ENCODE peak calls at places on chromosomes 13 and 19, in eight cellular contexts. O is AG04449; L is A673; H is sigmoid colon; J is activated CD4-positive, alpha-beta T cell treated with anti-CD3 and anti-CD28 coated beads, Interleukin-2, amount 10 ng/mL, durations not matched to agents 7 days and 5 days; V is Kasumi-1; C is stomach; B is HS-27A. N is an unnamed sample.

GRCh38 chr13:20303636-20304035 is 71.5 kb upstream of the GJB6 start:
- DNase-seq in H (no peak), V (no peak), L (no peak), B (no peak), J (no peak), C (no peak), O (peak; percentile 2), N (no peak)

GRCh38 chr19:12208221-12208620 is 45.3 kb downstream of the ZNF136 start:
- DNase-seq in O (no peak), C (no peak), L (no peak), H (no peak), B (no peak), V (no peak), J (no peak), N (no peak)

GRCh38 chr13:101838305-101838835 is 385.9 kb downstream of the ITGBL1 start:
- DNase-seq in B (peak; percentile 4), L (no peak), C (no peak), J (no peak), V (no peak), O (peak; percentile 9), H (no peak), N (no peak)

GRCh38 chr19:1037553-1038115 is 2.3 kb upstream of the ABCA7 start:
- DNase-seq in H (no peak), V (no peak), B (no peak), L (no peak), J (no peak), O (no peak), C (no peak), N (no peak)

GRCh38 chr13:23579886-23580706 is 9.9 kb downstream of the TNFRSF19 start:
- DNase-seq in H (no peak), B (no peak), J (no peak), O (no peak), V (no peak), C (no peak), L (no peak), N (no peak)

GRCh38 chr19:14056741-14057356 is 5.0 kb downstream of the PALM3 start:
- DNase-seq in H (no peak), C (no peak), L (no peak), B (no peak), O (no peak), J (no peak), V (no peak), N (no peak)

GRCh38 chr13:44967656-44968451 is 21.4 kb downstream of the NUFIP1 start:
- DNase-seq in H (no peak), V (no peak), O (no peak), C (no peak), L (no peak), B (no peak), J (no peak), N (no peak)

GRCh38 chr19:17996826-17997316 is 11.1 kb upstream of the ARRDC2 start:
- DNase-seq in B (no peak), C (peak; percentile 91), L (peak; percentile 83), J (peak; percentile 87), H (peak; percentile 92), V (peak; percentile 64), O (no peak), N (peak; percentile 88)

GRCh38 chr19:372306-372890 is 27.8 kb upstream of the MIER2 start:
- DNase-seq in C (peak; percentile 31), J (no peak), L (no peak), O (peak; percentile 12), B (no peak), H (peak; percentile 86), V (no peak), N (no peak)

GRCh38 chr13:39783051-39783450 is 127.6 kb downstream of the COG6 start:
- DNase-seq in J (no peak), B (no peak), C (no peak), O (no peak), V (no peak), L (no peak), H (no peak), N (no peak)

GRCh38 chr13:94641432-94641941 is 39.8 kb downstream of the GPR180 start:
- DNase-seq in H (no peak), O (no peak), J (no peak), C (no peak), B (no peak), V (no peak), L (peak; percentile 82), N (no peak)

GRCh38 chr13:80215368-80215767 is 125.6 kb downstream of the SPRY2 start:
- DNase-seq in J (no peak), L (no peak), C (no peak), O (peak; percentile 57), V (no peak), H (no peak), B (no peak), N (no peak)

GRCh38 chr19:33813391-33814101 is 16.9 kb downstream of the KCTD15 start:
- DNase-seq in L (no peak), V (no peak), C (no peak), O (no peak), B (no peak), J (no peak), H (peak; percentile 49), N (no peak)

GRCh38 chr19:13398780-13399726 is 107.2 kb downstream of the CACNA1A start:
- DNase-seq in V (no peak), O (peak; percentile 53), B (no peak), C (no peak), H (no peak), L (peak; percentile 61), J (no peak), N (no peak)

GRCh38 chr19:48645652-48646191 is at the start of gene CA11:
- DNase-seq in O (no peak), J (no peak), V (peak; percentile 45), H (no peak), B (no peak), L (peak; percentile 80), C (no peak), N (no peak)

GRCh38 chr13:110445722-110446569 is 115.6 kb downstream of the RAB20 start:
- DNase-seq in C (no peak), H (no peak), B (no peak), J (no peak), V (no peak), O (no peak), L (no peak), N (no peak)